ENCODE peak calls at places on chromosomes 7 and 10, in seven cellular contexts. One of them, this sample, is unnamed.

GRCh38 chr7:159067870-159068787 is 76.5 kb downstream of the VIPR2 start:
- DNase-seq in GM12865: no peak
- DNase-seq in heart left ventricle: peak
- DNase-seq in transverse colon: peak
- DNase-seq in adrenal gland: no peak
- DNase-seq in neural progenitor cell: no peak
- DNase-seq in PC-9: no peak
- DNase-seq in this sample: no peak

GRCh38 chr7:64504581-64505120 is 58.2 kb downstream of the ZNF680 start:
- DNase-seq in GM12865: no peak
- DNase-seq in heart left ventricle: no peak
- DNase-seq in transverse colon: no peak
- DNase-seq in adrenal gland: no peak
- DNase-seq in neural progenitor cell: no peak
- DNase-seq in PC-9: no peak
- DNase-seq in this sample: no peak

GRCh38 chr10:63611078-63611477 is 89.9 kb downstream of the REEP3 start:
- DNase-seq in GM12865: no peak
- DNase-seq in heart left ventricle: no peak
- DNase-seq in transverse colon: no peak
- DNase-seq in adrenal gland: no peak
- DNase-seq in neural progenitor cell: no peak
- DNase-seq in PC-9: no peak
- DNase-seq in this sample: no peak

GRCh38 chr7:68706291-68706690 is 892.0 kb upstream of the AUTS2 start:
- DNase-seq in GM12865: no peak
- DNase-seq in heart left ventricle: no peak
- DNase-seq in transverse colon: no peak
- DNase-seq in adrenal gland: no peak
- DNase-seq in neural progenitor cell: no peak
- DNase-seq in PC-9: peak
- DNase-seq in this sample: no peak

GRCh38 chr10:77496941-77497420 is 140.6 kb downstream of the KCNMA1 start:
- DNase-seq in GM12865: peak
- DNase-seq in heart left ventricle: no peak
- DNase-seq in transverse colon: no peak
- DNase-seq in adrenal gland: no peak
- DNase-seq in neural progenitor cell: peak
- DNase-seq in PC-9: no peak
- DNase-seq in this sample: no peak

GRCh38 chr10:25758041-25758457 is 176.0 kb upstream of the MYO3A start:
- DNase-seq in GM12865: peak
- DNase-seq in heart left ventricle: no peak
- DNase-seq in transverse colon: no peak
- DNase-seq in adrenal gland: no peak
- DNase-seq in neural progenitor cell: peak
- DNase-seq in PC-9: no peak
- DNase-seq in this sample: no peak

GRCh38 chr7:82697897-82698296 is 254.3 kb upstream of the CACNA2D1 start:
- DNase-seq in GM12865: no peak
- DNase-seq in heart left ventricle: no peak
- DNase-seq in transverse colon: no peak
- DNase-seq in adrenal gland: no peak
- DNase-seq in neural progenitor cell: no peak
- DNase-seq in PC-9: no peak
- DNase-seq in this sample: no peak

GRCh38 chr10:128475686-128476410 is 349.6 kb upstream of the MKI67 start:
- DNase-seq in GM12865: no peak
- DNase-seq in heart left ventricle: no peak
- DNase-seq in transverse colon: no peak
- DNase-seq in adrenal gland: no peak
- DNase-seq in neural progenitor cell: no peak
- DNase-seq in PC-9: no peak
- DNase-seq in this sample: no peak

GRCh38 chr10:133068741-133069525 is 18.8 kb upstream of the ADGRA1 start:
- DNase-seq in GM12865: no peak
- DNase-seq in heart left ventricle: no peak
- DNase-seq in transverse colon: no peak
- DNase-seq in adrenal gland: no peak
- DNase-seq in neural progenitor cell: no peak
- DNase-seq in PC-9: no peak
- DNase-seq in this sample: no peak

GRCh38 chr7:48168159-48168558 is 3.1 kb upstream of the ABCA13 start:
- DNase-seq in GM12865: no peak
- DNase-seq in heart left ventricle: no peak
- DNase-seq in transverse colon: no peak
- DNase-seq in adrenal gland: no peak
- DNase-seq in neural progenitor cell: no peak
- DNase-seq in PC-9: peak
- DNase-seq in this sample: no peak
- TF ChIP-seq CTCF in GM12865: no peak
- TF ChIP-seq CTCF in heart left ventricle: no peak
- TF ChIP-seq CTCF in transverse colon: no peak
- TF ChIP-seq CTCF in adrenal gland: no peak
- TF ChIP-seq CTCF in neural progenitor cell: no peak
- TF ChIP-seq CTCF in PC-9: no peak
- TF ChIP-seq CTCF in this sample: peak

DNA sequence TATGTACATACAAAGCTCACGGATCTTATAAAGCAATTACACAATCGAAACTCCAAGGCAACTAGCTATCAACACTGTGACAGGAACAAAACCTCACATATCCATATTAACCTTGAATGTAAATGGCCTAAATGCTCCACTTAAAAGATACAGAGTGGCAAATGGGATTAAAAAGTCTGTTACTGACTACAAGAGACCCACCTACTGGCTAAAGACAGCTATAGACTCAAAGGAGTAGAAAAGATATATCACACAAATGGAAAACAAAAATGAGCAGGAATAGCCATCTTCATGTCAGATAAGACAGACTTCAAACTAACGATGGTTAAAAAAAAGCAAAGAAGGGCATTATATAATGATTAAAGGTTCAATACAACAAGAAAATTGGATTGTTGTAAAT is 246.7 kb downstream of the ADRA2A start:
- DNase-seq in GM12865: no peak
- DNase-seq in heart left ventricle: no peak
- DNase-seq in transverse colon: no peak
- DNase-seq in adrenal gland: no peak
- DNase-seq in neural progenitor cell: peak
- DNase-seq in PC-9: no peak
- DNase-seq in this sample: no peak
- TF ChIP-seq CTCF in GM12865: peak
- TF ChIP-seq CTCF in heart left ventricle: no peak
- TF ChIP-seq CTCF in transverse colon: no peak
- TF ChIP-seq CTCF in adrenal gland: no peak
- TF ChIP-seq CTCF in neural progenitor cell: peak
- TF ChIP-seq CTCF in PC-9: no peak
- TF ChIP-seq CTCF in this sample: peak

GRCh38 chr10:24554036-24554435 is 169.7 kb downstream of the ARHGAP21 start:
- DNase-seq in GM12865: no peak
- DNase-seq in heart left ventricle: no peak
- DNase-seq in transverse colon: no peak
- DNase-seq in adrenal gland: no peak
- DNase-seq in neural progenitor cell: no peak
- DNase-seq in PC-9: no peak
- DNase-seq in this sample: no peak

GRCh38 chr10:24551161-24551560 is 172.5 kb downstream of the ARHGAP21 start:
- DNase-seq in GM12865: no peak
- DNase-seq in heart left ventricle: no peak
- DNase-seq in transverse colon: peak
- DNase-seq in adrenal gland: no peak
- DNase-seq in neural progenitor cell: no peak
- DNase-seq in PC-9: no peak
- DNase-seq in this sample: no peak

GRCh38 chr10:24553051-24553612 is 170.6 kb downstream of the ARHGAP21 start:
- DNase-seq in GM12865: no peak
- DNase-seq in heart left ventricle: no peak
- DNase-seq in transverse colon: no peak
- DNase-seq in adrenal gland: no peak
- DNase-seq in neural progenitor cell: no peak
- DNase-seq in PC-9: no peak
- DNase-seq in this sample: no peak

GRCh38 chr10:24550680-24551079 is 173.0 kb downstream of the ARHGAP21 start:
- DNase-seq in GM12865: no peak
- DNase-seq in heart left ventricle: no peak
- DNase-seq in transverse colon: no peak
- DNase-seq in adrenal gland: no peak
- DNase-seq in neural progenitor cell: no peak
- DNase-seq in PC-9: no peak
- DNase-seq in this sample: no peak

DNA sequence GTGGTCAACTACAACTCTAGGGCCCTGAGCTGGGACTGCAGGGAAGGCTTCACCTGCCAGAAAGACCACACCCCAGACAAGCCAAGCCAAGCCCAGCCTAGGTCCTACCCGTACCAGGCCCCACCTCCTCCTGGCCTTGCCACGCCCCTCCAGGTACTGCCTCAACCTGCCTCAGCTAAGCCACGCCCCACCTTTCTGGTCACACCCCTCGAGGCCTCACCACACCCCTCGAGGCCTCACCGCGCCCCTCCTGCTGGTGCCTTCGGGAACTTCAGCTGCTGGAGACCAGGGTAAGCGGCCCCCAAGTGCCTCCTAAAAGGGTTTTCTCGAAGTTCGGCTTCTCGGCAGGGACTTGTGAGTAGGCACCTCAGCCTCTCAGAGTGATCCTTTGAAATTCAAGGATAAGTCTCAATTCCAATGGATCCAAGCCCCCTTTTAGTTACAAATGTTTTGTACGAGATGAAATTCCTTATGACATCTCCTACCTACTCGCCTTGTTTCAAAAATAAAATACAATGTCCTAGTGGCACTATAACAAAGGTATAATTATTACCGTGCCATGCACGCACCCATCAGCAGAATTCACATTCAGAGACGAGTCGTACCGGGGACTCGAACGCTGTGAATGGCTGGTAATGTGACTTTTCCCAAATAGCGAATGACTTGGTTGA is 171.2 kb downstream of the ARHGAP21 start:
- DNase-seq in GM12865: peak
- DNase-seq in heart left ventricle: no peak
- DNase-seq in transverse colon: peak
- DNase-seq in adrenal gland: no peak
- DNase-seq in neural progenitor cell: peak
- DNase-seq in PC-9: peak
- DNase-seq in this sample: no peak
- TF ChIP-seq CTCF in GM12865: peak
- TF ChIP-seq CTCF in heart left ventricle: no peak
- TF ChIP-seq CTCF in transverse colon: peak
- TF ChIP-seq CTCF in adrenal gland: peak
- TF ChIP-seq CTCF in neural progenitor cell: peak
- TF ChIP-seq CTCF in PC-9: peak
- TF ChIP-seq CTCF in this sample: peak

DNA sequence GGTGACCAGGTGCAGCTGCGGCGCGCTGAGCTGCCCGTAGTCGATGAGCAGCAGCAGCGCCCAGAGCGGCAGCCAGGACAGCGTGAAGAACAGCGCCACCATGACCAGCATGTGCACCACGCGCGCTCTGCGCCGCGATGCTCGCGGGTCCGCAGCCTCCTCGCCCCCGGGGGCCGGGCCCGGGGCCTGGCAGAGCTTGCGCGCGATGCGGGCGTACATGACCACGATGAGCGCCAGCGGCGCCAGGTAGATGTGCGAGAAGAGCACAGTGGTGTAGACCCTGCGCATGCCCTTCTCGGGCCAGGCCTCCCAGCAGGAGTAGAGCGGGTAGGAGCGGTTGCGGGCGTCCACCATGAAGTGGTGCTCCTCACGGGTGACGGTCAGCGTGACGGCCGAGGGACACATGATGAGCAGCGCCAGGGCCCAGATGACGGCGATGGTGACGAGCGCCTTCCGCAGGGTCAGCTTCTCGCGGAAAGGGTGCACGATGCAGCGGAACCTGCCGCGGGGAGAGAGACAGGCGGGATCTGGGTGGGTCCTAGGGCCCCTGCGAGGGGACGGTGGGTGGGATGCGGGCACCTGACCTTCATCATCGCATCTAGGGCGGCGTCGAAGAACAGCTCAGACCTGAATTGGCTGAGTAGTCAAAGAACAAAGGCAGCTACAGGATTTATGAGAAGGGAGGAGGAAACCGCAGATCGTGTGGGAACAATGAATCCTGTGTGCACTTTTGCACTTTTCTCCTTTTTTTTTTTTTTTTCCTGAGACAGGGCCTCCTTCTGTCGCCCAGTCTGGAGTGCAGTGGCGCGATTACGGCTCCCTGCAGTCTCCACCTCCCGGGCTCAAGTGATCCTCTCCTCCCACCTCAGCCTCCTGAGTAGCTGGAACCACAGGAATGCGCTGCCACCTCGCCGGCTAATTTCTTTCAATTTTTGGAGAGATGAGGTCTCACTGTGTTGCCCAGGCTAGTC is 22.4 kb upstream of the PPA1 start:
- DNase-seq in GM12865: no peak
- DNase-seq in heart left ventricle: no peak
- DNase-seq in transverse colon: peak
- DNase-seq in adrenal gland: no peak
- DNase-seq in neural progenitor cell: no peak
- DNase-seq in PC-9: peak
- DNase-seq in this sample: no peak
- TF ChIP-seq CTCF in GM12865: peak
- TF ChIP-seq CTCF in heart left ventricle: no peak
- TF ChIP-seq CTCF in transverse colon: no peak
- TF ChIP-seq CTCF in adrenal gland: no peak
- TF ChIP-seq CTCF in neural progenitor cell: no peak
- TF ChIP-seq CTCF in PC-9: no peak
- TF ChIP-seq CTCF in this sample: no peak

DNA sequence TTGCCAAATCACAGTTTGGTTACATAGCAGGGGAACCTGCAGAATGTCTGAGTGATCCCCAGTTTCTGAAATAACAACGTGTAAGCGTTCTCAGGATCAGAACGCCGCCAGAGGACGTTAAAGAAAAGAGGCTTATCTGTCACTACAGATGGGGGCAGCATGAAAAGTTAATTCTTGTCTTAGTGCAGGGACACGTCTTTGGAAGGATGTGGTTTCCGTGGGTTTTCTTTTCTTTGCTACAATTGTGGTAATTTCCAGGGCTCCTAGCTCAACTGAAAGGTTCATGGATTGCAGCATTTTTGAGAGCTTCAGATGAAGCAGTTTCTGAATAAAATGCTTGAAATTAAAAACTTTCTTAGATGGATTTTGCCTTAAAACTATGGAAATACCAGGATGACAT is 106.6 kb downstream of the PRKCQ start:
- DNase-seq in GM12865: peak
- DNase-seq in heart left ventricle: no peak
- DNase-seq in transverse colon: peak
- DNase-seq in adrenal gland: no peak
- DNase-seq in neural progenitor cell: no peak
- DNase-seq in PC-9: no peak
- DNase-seq in this sample: no peak
- TF ChIP-seq CTCF in GM12865: no peak
- TF ChIP-seq CTCF in heart left ventricle: no peak
- TF ChIP-seq CTCF in transverse colon: no peak
- TF ChIP-seq CTCF in adrenal gland: no peak
- TF ChIP-seq CTCF in neural progenitor cell: no peak
- TF ChIP-seq CTCF in PC-9: no peak
- TF ChIP-seq CTCF in this sample: no peak

GRCh38 chr7:66140924-66141323 is 26.3 kb downstream of the CRCP start:
- DNase-seq in GM12865: no peak
- DNase-seq in heart left ventricle: peak
- DNase-seq in transverse colon: peak
- DNase-seq in adrenal gland: peak
- DNase-seq in neural progenitor cell: peak
- DNase-seq in PC-9: no peak
- DNase-seq in this sample: no peak
- TF ChIP-seq CTCF in GM12865: no peak
- TF ChIP-seq CTCF in heart left ventricle: peak
- TF ChIP-seq CTCF in transverse colon: peak
- TF ChIP-seq CTCF in adrenal gland: peak
- TF ChIP-seq CTCF in neural progenitor cell: peak
- TF ChIP-seq CTCF in PC-9: no peak
- TF ChIP-seq CTCF in this sample: peak

GRCh38 chr10:70135684-70136083 is 3.1 kb upstream of the AIFM2 start:
- DNase-seq in GM12865: no peak
- DNase-seq in heart left ventricle: no peak
- DNase-seq in transverse colon: no peak
- DNase-seq in adrenal gland: no peak
- DNase-seq in neural progenitor cell: no peak
- DNase-seq in PC-9: no peak
- DNase-seq in this sample: no peak
- TF ChIP-seq CTCF in GM12865: no peak
- TF ChIP-seq CTCF in heart left ventricle: no peak
- TF ChIP-seq CTCF in transverse colon: no peak
- TF ChIP-seq CTCF in adrenal gland: no peak
- TF ChIP-seq CTCF in neural progenitor cell: no peak
- TF ChIP-seq CTCF in PC-9: no peak
- TF ChIP-seq CTCF in this sample: no peak

This sample was measured in chondrocyte.